ENCODE peak calls at places on chromosome 20, in five cellular contexts. J is HCT116, E is IMR-90, H is mesendoderm, C is fibroblast of lung. A is an unnamed sample.

GRCh38 chr20:59574308-59574707 is 30.0 kb upstream of the PHACTR3 start:
- DNase-seq in J (no peak), E (no peak), H (no peak), C (no peak), A (no peak)

GRCh38 chr20:34705008-34705382 is 851 bp downstream of the TP53INP2 start:
- DNase-seq in J (no peak), E (no peak), H (no peak), C (no peak), A (no peak)

GRCh38 chr20:25173321-25173720 is 22.2 kb upstream of the ENTPD6 start:
- DNase-seq in J (no peak), E (no peak), H (no peak), C (no peak), A (no peak)

GRCh38 chr20:46010491-46011405 is 2.0 kb downstream of the MMP9 start:
- DNase-seq in J (no peak), E (peak; percentile 7), H (no peak), C (no peak), A (no peak)

GRCh38 chr20:56809668-56810067 is 180.6 kb downstream of the TFAP2C start:
- DNase-seq in J (no peak), E (no peak), H (no peak), C (no peak), A (no peak)

GRCh38 chr20:59004493-59004762 is 2.6 kb downstream of the CTSZ start:
- DNase-seq in J (no peak), E (no peak), H (no peak), C (no peak), A (no peak)

GRCh38 chr20:61777773-61778484 is 287.8 kb downstream of the TAF4 start:
- DNase-seq in J (no peak), E (no peak), H (no peak), C (no peak), A (no peak)

GRCh38 chr20:45115829-45116228 is 855 bp upstream of the WFDC5 start:
- DNase-seq in J (no peak), E (no peak), H (no peak), C (no peak), A (no peak)

GRCh38 chr20:61556116-61556515 is 304.1 kb downstream of the CDH4 start:
- DNase-seq in J (no peak), E (peak; percentile 93), H (no peak), C (peak; percentile 95), A (no peak)

GRCh38 chr20:12627485-12627884 is 381.3 kb upstream of the SPTLC3 start:
- DNase-seq in J (no peak), E (no peak), H (no peak), C (no peak), A (no peak)

GRCh38 chr20:19986419-19986818 is 30.7 kb upstream of the NAA20 start:
- DNase-seq in J (no peak), E (peak; percentile 85), H (no peak), C (peak; percentile 74), A (no peak)

GRCh38 chr20:10667077-10667401 is 6.8 kb downstream of the JAG1 start:
- DNase-seq in J (no peak), E (no peak), H (no peak), C (peak; percentile 70), A (no peak)

GRCh38 chr20:10667560-10668167 is 6.1 kb downstream of the JAG1 start:
- DNase-seq in J (no peak), E (no peak), H (no peak), C (no peak), A (no peak)

GRCh38 chr20:10669843-10670446 is 3.9 kb downstream of the JAG1 start:
- DNase-seq in J (no peak), E (no peak), H (no peak), C (no peak), A (no peak)

GRCh38 chr20:10670521-10671220 is 3.1 kb downstream of the JAG1 start:
- DNase-seq in J (no peak), E (peak; percentile 30), H (no peak), C (no peak), A (peak; percentile 82)

GRCh38 chr20:10668677-10669368 is 5.0 kb downstream of the JAG1 start:
- DNase-seq in J (no peak), E (no peak), H (no peak), C (no peak), A (no peak)
- H3K9ac ChIP-seq in J (no peak overlapping the region), E (no peak overlapping the region), H (no peak overlapping the region), C (no peak overlapping the region), A (no peak overlapping the region)

GRCh38 chr20:53753880-53754459 is 160.3 kb upstream of the ZNF217 start:
- DNase-seq in J (no peak), E (no peak), H (no peak), C (no peak), A (no peak)

GRCh38 chr20:53751394-53752368 is 158.0 kb upstream of the ZNF217 start:
- DNase-seq in J (no peak), E (no peak), H (no peak), C (peak; percentile 41), A (peak; percentile 86)

GRCh38 chr20:53752583-53752970 is 158.9 kb upstream of the ZNF217 start:
- DNase-seq in J (no peak), E (no peak), H (no peak), C (no peak), A (no peak)

GRCh38 chr20:53750827-53751393 is 157.3 kb upstream of the ZNF217 start:
- DNase-seq in J (no peak), E (peak; percentile 91), H (peak; percentile 71), C (peak; percentile 84), A (peak; percentile 69)

DNA sequence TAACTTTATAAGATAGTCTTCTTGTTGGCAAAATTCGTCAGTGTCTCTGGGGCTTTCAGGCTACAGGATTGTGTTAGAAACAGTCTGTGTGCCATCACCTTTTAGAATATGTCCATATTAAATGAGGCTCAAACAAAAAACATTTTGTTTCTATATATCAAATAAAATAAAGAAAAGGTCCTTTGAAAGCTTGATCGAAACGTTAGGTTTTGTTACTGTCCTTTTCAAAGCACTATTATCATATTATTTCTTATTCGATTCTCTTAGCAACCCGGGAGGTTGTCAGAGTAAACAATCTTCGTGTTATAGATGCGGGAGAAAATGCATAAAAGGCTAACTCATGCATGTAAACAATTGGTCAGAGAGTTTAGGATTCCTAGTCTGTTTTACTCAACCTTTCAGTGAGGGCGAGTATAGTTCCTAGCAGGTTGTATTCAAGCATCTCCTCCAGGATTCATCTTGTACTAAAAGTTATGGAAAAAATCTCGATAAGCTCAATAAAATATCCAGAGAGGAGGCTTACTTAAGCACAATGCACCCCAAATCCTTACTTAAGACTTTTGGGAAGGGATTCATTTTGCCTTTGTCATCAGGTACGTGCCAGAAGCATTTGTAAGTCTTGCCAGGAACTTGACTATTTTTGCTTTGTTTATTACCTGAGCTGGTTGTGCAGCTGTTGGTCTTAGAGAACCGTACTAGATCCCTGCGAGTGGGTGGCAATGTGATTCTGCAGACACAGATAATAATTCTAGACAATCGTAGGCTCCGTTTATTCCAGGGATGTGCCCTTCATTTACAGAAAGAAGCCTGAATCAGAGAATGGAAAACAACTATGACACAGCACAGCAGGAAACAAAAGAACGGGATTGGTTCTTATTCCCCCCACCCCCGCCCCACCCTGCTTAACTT is 159.6 kb upstream of the ZNF217 start:
- DNase-seq in J (no peak), E (peak; percentile 42), H (peak; percentile 75), C (peak; percentile 84), A (no peak)
- H3K9ac ChIP-seq in J (peak overlapping the region; percentile 70), E (no peak overlapping the region), H (peak overlapping the region; percentile 18), C (no peak overlapping the region), A (no peak overlapping the region)

GRCh38 chr20:48039514-48039913 is 254.2 kb upstream of the SULF2 start:
- DNase-seq in J (no peak), E (no peak), H (no peak), C (no peak), A (no peak)
- H3K9ac ChIP-seq in J (no peak overlapping the region), E (no peak overlapping the region), H (no peak overlapping the region), C (no peak overlapping the region), A (no peak overlapping the region)

DNA sequence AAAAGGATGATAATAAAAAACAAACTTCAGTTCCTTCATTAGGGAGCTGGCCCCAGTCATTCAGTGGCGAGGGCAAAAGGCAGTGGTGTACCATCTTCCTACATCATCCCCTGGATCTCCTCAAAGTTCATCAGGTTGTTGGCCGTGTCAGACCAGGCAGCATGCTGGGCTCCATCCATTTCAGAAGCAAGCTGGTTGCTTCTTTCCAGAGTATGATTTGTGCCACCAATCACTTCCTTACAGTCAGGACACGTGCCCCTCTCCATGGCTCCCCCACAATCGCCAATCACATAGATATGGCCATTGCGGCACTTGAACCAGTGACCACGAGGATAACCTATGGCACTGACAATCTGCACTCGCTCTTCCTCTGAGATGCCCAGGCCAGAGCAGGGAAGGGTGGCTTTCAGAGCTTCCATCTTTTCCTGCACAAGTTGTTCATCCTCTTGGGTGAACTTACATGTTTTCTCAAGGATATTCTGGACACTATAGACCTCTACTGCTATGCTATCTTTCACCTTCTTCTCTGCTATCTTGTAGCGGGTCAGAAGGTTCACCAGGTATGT is 28.0 kb downstream of the DDX27 start:
- DNase-seq in J (no peak), E (no peak), H (no peak), C (no peak), A (no peak)
- H3K9ac ChIP-seq in J (no peak overlapping the region), E (no peak overlapping the region), H (no peak overlapping the region), C (no peak overlapping the region), A (no peak overlapping the region)